ENCODE peak calls at places on chromosome 5, in five cellular contexts. J, R, G, K and F are unnamed samples.

GRCh38 chr5:1329111-1329579 is 15.8 kb downstream of the CLPTM1L start:
- DNase-seq in J (no peak), K (no peak), R (peak), G (no peak), F (no peak)

GRCh38 chr5:73280386-73280785 is 107.4 kb downstream of the TMEM174 start:
- DNase-seq in J (no peak), R (no peak), G (peak), K (no peak), F (peak)

GRCh38 chr5:81835813-81836458 is 85.0 kb upstream of the SSBP2 start:
- DNase-seq in G (no peak), J (no peak), K (no peak), R (no peak), F (no peak)

GRCh38 chr5:7878381-7878873 is 9.5 kb downstream of the MTRR start:
- DNase-seq in G (no peak), R (no peak), J (no peak), K (no peak), F (no peak)

GRCh38 chr5:40273936-40274335 is 405.8 kb upstream of the PTGER4 start:
- DNase-seq in R (no peak), J (no peak), K (no peak), G (no peak), F (no peak)

GRCh38 chr5:140358738-140359310 is 1.2 kb upstream of the SLC4A9 start:
- DNase-seq in R (peak), K (no peak), G (no peak), J (no peak), F (no peak)

GRCh38 chr5:151234476-151235238 is 10.8 kb upstream of the CCDC69 start:
- DNase-seq in G (peak), R (peak), K (peak), J (peak), F (peak)

GRCh38 chr5:158875272-158875679 is 224.4 kb downstream of the EBF1 start:
- DNase-seq in K (no peak), J (no peak), R (no peak), G (no peak), F (no peak)

GRCh38 chr5:179820483-179821297 is at the start of gene SQSTM1:
- DNase-seq in K (peak), J (peak), G (peak), R (peak), F (peak)
- TF ChIP-seq CTCF in K (no peak), J (no peak), G (peak), R (peak), F (no peak)

DNA sequence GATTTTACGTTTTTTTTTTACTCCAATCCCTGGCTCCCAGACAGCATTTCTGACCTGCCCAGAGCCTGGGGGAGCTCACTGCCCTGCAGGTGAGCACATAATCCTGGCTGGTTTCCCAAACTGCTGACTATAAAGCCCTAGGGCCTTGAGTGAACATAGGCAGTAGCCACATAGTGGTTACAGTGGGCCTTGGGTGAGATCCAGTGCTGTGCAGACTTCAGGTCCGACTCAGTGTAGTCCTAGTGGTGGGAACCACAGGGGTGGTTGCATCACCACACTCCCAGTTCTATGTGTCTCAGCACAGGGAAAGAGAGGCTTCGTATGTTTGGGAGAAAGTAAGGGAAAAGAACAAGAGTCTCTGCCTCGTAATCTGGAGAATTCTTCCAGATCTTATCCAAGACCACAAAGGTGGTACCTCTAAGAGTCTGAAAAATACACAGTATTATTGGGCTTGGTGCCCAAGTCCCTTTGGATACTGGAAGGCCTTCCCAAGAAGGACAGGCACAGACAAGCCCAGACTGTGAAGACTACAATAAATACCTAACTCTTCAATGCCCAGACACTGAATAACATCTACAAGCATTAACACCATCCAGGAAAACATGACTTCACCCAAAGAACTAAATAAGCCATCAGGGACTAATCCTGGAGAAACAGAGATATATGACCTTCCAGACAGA is 89.4 kb downstream of the TSSK1B start:
- DNase-seq in R (no peak), K (no peak), G (no peak), J (no peak), F (no peak)
- TF ChIP-seq CTCF in R (no peak), K (no peak), G (no peak), J (no peak), F (no peak)

DNA sequence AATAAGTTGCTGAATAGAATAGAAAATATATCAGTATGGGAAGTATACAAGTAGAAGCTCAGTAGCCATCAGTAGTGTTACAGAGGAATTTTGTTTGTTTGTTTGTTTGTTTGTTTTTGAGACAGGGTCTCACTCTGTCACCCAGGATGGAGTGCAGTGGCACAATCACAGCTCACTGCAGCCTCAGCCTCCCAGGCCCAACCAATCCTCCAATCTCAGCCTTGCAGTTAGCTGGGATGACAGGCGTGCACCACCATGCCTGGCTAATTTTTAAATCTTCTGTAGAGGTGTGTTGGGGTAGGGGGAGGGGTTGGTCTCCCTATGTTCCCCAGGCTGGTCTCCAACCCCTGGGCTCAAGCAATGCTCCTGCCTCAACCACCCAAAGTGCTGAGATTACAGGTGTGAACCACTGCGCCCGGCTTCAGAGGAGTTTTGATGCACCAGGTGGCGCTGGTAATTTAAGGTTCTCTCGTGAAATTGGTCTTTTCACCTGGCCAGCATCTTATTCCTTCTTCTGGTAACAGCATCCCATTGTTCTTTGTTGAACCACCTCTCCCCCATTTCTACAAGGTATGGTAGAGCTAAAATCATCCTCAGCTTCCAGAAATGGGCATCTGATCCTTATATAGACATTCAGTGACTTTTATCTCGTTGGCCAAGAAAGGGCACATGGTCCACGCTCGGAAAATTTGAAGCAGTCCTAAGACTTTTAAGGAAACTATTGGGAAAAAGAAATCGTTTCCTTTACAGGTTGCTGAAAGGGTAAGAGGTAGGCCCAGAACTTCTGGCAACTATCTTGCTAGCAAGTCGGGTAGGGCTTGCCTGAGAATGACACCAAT is 157.1 kb downstream of the ARRDC3 start:
- DNase-seq in G (peak), J (no peak), K (peak), R (no peak), F (peak)
- TF ChIP-seq CTCF in G (peak), J (peak), K (peak), R (no peak), F (peak)

GRCh38 chr5:132277971-132278964 is 15.9 kb upstream of the SLC22A4 start:
- DNase-seq in K (no peak), R (no peak), J (no peak), G (no peak), F (no peak)

GRCh38 chr5:132280371-132281240 is 13.6 kb upstream of the SLC22A4 start:
- DNase-seq in R (no peak), J (no peak), K (no peak), G (no peak), F (no peak)

GRCh38 chr5:132281856-132282614 is 12.2 kb upstream of the SLC22A4 start:
- DNase-seq in K (no peak), J (no peak), R (no peak), G (no peak), F (no peak)

GRCh38 chr5:132279801-132280200 is 14.4 kb upstream of the SLC22A4 start:
- DNase-seq in R (no peak), J (no peak), K (no peak), G (no peak), F (no peak)

GRCh38 chr5:132283423-132284043 is 10.7 kb upstream of the SLC22A4 start:
- DNase-seq in R (no peak), G (no peak), K (peak), J (no peak), F (peak)
- TF ChIP-seq CTCF in R (peak), G (peak), K (peak), J (no peak), F (peak)

GRCh38 chr5:168048486-168048885 is 243.0 kb upstream of the WWC1 start:
- DNase-seq in G (no peak), J (no peak), R (no peak), K (no peak), F (no peak)

GRCh38 chr5:168042284-168043080 is 249.0 kb upstream of the WWC1 start:
- DNase-seq in K (no peak), J (no peak), G (no peak), R (no peak), F (no peak)

GRCh38 chr5:168046163-168046562 is 245.3 kb upstream of the WWC1 start:
- DNase-seq in R (no peak), G (no peak), K (no peak), J (no peak), F (no peak)

GRCh38 chr5:168047669-168048111 is 243.8 kb upstream of the WWC1 start:
- DNase-seq in R (no peak), K (peak), G (no peak), J (no peak), F (no peak)

GRCh38 chr5:168047043-168047668 is 244.3 kb upstream of the WWC1 start:
- DNase-seq in K (peak), G (no peak), J (no peak), R (no peak), F (peak)
- TF ChIP-seq CTCF in K (no peak), G (peak), J (no peak), R (no peak), F (peak)

DNA sequence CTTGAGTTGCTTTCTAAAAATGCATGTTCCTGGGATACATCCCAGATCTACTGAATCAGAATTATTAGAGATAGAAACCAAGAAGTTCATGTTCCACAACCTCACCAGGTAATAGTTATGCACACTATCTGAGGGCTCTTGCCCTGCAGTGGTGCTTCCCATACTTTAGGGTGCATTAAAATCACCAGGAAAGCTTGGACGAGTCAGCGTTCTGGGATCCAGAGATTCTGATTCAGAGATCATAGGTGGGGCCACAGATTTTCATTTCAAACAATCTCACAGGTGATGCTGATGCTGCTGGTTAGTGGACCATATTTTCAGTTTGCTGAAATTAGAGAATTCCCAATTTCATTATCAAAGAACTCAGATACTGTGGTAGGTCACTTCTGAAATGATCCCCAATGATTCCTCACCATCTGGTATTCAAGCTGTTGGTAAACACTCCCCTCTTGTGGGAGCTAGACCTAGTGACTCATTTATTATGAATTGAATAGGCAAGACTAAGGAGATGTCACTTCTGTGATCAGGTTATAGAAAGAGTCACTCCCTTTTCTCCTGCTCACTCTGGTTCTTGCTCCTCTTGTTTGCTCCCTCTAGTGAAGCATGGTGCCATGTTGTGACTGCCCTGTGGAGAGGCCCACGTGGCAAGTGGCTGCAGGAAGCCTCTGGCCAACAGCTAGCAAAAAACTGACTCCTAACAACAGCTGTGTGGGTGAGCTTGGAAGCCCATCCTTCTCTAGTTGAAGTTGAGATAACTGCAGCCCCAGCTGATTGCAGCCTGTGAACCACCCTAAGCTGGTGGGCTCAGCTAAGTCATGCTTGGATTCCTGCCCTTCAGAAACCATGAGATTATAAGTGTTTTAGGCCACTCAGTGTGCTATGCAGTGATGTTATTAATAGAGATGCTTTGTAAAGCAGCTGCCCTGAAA is 59.8 kb downstream of the SH3TC2 start:
- DNase-seq in G (no peak), J (no peak), K (no peak), R (no peak), F (no peak)
- TF ChIP-seq CTCF in G (no peak), J (no peak), K (no peak), R (no peak), F (no peak)

DNA sequence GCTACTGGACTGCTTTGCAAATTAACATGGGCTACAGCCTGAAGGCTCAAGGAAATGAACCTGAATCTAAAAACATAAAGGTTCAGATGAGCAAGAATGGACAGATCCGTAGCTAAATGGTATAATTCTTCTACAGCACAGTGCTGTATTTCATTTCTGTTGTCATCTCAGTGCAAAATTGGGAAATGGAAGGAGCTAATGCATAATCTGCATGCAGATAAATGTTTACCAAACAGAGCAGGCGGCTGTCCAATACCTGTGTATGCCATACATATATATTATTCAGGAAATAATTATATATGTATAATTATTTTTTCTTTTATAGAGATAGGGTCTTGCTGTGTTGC is 4.3 kb upstream of the HSPA9 start:
- DNase-seq in J (no peak), G (no peak), K (no peak), R (no peak), F (no peak)
- TF ChIP-seq CTCF in J (no peak), G (no peak), K (no peak), R (no peak), F (no peak)

GRCh38 chr5:71747182-71747581 is 28.1 kb downstream of the CARTPT start:
- DNase-seq in R (no peak), K (no peak), G (no peak), J (no peak), F (no peak)

GRCh38 chr5:71752441-71753190 is 33.5 kb downstream of the CARTPT start:
- DNase-seq in J (no peak), R (no peak), K (no peak), G (no peak), F (no peak)

GRCh38 chr5:71748360-71748759 is 29.3 kb downstream of the CARTPT start:
- DNase-seq in G (peak), R (peak), J (no peak), K (peak), F (peak)

GRCh38 chr5:71751422-71751821 is 32.3 kb downstream of the CARTPT start:
- DNase-seq in G (no peak), K (no peak), R (no peak), J (no peak), F (no peak)
- TF ChIP-seq CTCF in G (no peak), K (no peak), R (no peak), J (no peak), F (no peak)

GRCh38 chr5:57805170-57805569 is 322.6 kb upstream of the ACTBL2 start:
- DNase-seq in R (no peak), J (no peak), G (no peak), K (no peak), F (no peak)

GRCh38 chr5:57804500-57804899 is 321.9 kb upstream of the ACTBL2 start:
- DNase-seq in R (no peak), J (no peak), K (no peak), G (no peak), F (no peak)

GRCh38 chr5:57802131-57802530 is 319.5 kb upstream of the ACTBL2 start:
- DNase-seq in K (no peak), R (no peak), J (no peak), G (no peak), F (no peak)

GRCh38 chr5:57805732-57806131 is 323.1 kb upstream of the ACTBL2 start:
- DNase-seq in G (no peak), K (no peak), R (no peak), J (no peak), F (no peak)

DNA sequence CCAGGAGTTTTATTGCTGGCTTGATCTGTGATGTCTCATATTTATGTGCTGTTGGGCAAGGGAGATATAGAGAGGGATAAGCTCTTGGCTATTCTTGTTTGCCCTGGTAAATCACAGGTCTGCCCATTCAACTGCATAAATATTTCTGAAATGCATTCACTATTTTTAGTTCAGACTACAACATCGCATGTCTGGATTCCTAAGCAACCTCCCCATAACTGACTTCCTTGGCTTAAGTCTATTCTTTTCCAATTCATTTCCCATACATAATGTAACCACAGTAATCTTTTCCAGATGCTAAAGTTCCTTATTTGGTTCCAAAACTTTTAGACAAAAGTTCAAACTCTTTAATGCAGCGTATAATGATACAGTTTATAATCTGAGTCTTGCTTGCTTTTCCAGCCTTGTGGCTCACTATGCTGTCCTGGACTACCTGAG is 321.4 kb upstream of the ACTBL2 start:
- DNase-seq in K (no peak), R (no peak), J (no peak), G (no peak), F (no peak)
- TF ChIP-seq CTCF in K (no peak), R (no peak), J (no peak), G (no peak), F (no peak)